ENCODE peak calls at places on chromosomes 3 and 15, in eight cellular contexts. E is HCT116, U is K562, M is H1, R is HepG2, J is endothelial cell of umbilical vein, H is SK-N-MC, Y is GM12878. W is an unnamed sample.

GRCh38 chr3:11434017-11434526 is 161.9 kb downstream of the ATG7 start:
- DNase-seq in E (no peak), U (no peak), M (no peak), R (no peak), J (peak; percentile 34), H (no peak), Y (no peak), W (no peak)

GRCh38 chr3:135107043-135107442 is 312.0 kb downstream of the EPHB1 start:
- DNase-seq in E (no peak), U (no peak), M (no peak), R (no peak), J (no peak), H (no peak), Y (no peak), W (no peak)

GRCh38 chr3:147120029-147120428 is 286.3 kb downstream of the ZIC4 start:
- DNase-seq in E (no peak), U (no peak), M (no peak), R (peak; percentile 16), J (peak; percentile 29), H (no peak), Y (no peak), W (peak; percentile 44)

GRCh38 chr3:127678611-127679533 is 6.1 kb downstream of the ABTB1 start:
- DNase-seq in E (no peak), U (no peak), M (peak; percentile 43), R (no peak), J (no peak), H (no peak), Y (no peak), W (no peak)

GRCh38 chr3:195080125-195080524 is 190.8 kb downstream of the XXYLT1 start:
- DNase-seq in E (no peak), U (no peak), M (no peak), R (no peak), J (peak; percentile 37), H (no peak), Y (no peak), W (no peak)

GRCh38 chr3:137081711-137082110 is 123.9 kb downstream of the IL20RB start:
- DNase-seq in E (no peak), U (no peak), M (no peak), R (no peak), J (no peak), H (no peak), Y (no peak), W (no peak)

GRCh38 chr15:59532770-59533379 is 78.7 kb upstream of the GCNT3 start:
- DNase-seq in E (peak; percentile 45), U (peak; percentile 52), M (no peak), R (peak; percentile 41), J (peak; percentile 54), H (peak; percentile 12), Y (no peak), W (peak; percentile 80)

GRCh38 chr3:51436998-51437639 is 46.0 kb downstream of the RBM15B start:
- DNase-seq in E (no peak), U (no peak), M (no peak), R (no peak), J (no peak), H (no peak), Y (no peak), W (no peak)

GRCh38 chr15:68199340-68199739 is 5.8 kb downstream of the CALML4 start:
- DNase-seq in E (no peak), U (no peak), M (no peak), R (no peak), J (no peak), H (no peak), Y (no peak), W (no peak)

GRCh38 chr15:31304074-31304648 is 22.5 kb upstream of the KLF13 start:
- DNase-seq in E (no peak), U (no peak), M (peak; percentile 38), R (no peak), J (no peak), H (no peak), Y (no peak), W (no peak)

GRCh38 chr3:119585867-119586570 is 6.7 kb downstream of the ADPRH start:
- DNase-seq in E (no peak), U (no peak), M (no peak), R (no peak), J (no peak), H (no peak), Y (no peak), W (no peak)

GRCh38 chr3:64460877-64461276 is 226.9 kb downstream of the ADAMTS9 start:
- DNase-seq in E (no peak), U (no peak), M (no peak), R (no peak), J (no peak), H (no peak), Y (no peak), W (no peak)

GRCh38 chr15:44882499-44882968 is 74.0 kb upstream of the TERB2 start:
- DNase-seq in E (no peak), U (no peak), M (no peak), R (no peak), J (no peak), H (no peak), Y (peak; percentile 92), W (no peak)

GRCh38 chr15:51368751-51369450 is 27.4 kb downstream of the GLDN start:
- DNase-seq in E (no peak), U (no peak), M (no peak), R (peak; percentile 42), J (no peak), H (no peak), Y (no peak), W (no peak)

GRCh38 chr3:186909078-186909853 is 21.1 kb upstream of the ST6GAL1 start:
- DNase-seq in E (no peak), U (peak; percentile 90), M (no peak), R (peak; percentile 37), J (no peak), H (no peak), Y (no peak), W (peak; percentile 63)

GRCh38 chr15:98126326-98127090 is 166.0 kb downstream of the ARRDC4 start:
- DNase-seq in E (no peak), U (no peak), M (no peak), R (no peak), J (no peak), H (no peak), Y (no peak), W (no peak)

GRCh38 chr3:65112751-65113300 is 425.0 kb upstream of the ADAMTS9 start:
- DNase-seq in E (no peak), U (no peak), M (no peak), R (no peak), J (no peak), H (no peak), Y (no peak), W (no peak)

GRCh38 chr15:95557226-95558046 is 773.1 kb upstream of the NR2F2 start:
- DNase-seq in E (peak; percentile 83), U (peak; percentile 72), M (no peak), R (peak; percentile 1), J (peak; percentile 96), H (peak; percentile 37), Y (peak; percentile 12), W (no peak)

GRCh38 chr3:198079771-198080520 is 119.9 kb downstream of the LMLN start:
- DNase-seq in E (peak; percentile 50), U (peak; percentile 78), M (no peak), R (no peak), J (no peak), H (no peak), Y (no peak), W (peak; percentile 63)
- TF ChIP-seq EZH2 in E (no peak), U (no peak), M (peak; percentile 5), R (no peak), J (no peak), H (no peak), Y (no peak), W (no peak)

GRCh38 chr15:75694241-75695182 is 18.1 kb downstream of the CSPG4 start:
- DNase-seq in E (no peak), U (peak; percentile 95), M (peak; percentile 75), R (peak; percentile 35), J (peak; percentile 81), H (no peak), Y (no peak), W (peak; percentile 69)
- TF ChIP-seq POLR2AphosphoS5 in E (no peak), U (peak; percentile 83), M (no peak), R (no peak), J (no peak), H (no peak), Y (no peak), W (no peak)

DNA sequence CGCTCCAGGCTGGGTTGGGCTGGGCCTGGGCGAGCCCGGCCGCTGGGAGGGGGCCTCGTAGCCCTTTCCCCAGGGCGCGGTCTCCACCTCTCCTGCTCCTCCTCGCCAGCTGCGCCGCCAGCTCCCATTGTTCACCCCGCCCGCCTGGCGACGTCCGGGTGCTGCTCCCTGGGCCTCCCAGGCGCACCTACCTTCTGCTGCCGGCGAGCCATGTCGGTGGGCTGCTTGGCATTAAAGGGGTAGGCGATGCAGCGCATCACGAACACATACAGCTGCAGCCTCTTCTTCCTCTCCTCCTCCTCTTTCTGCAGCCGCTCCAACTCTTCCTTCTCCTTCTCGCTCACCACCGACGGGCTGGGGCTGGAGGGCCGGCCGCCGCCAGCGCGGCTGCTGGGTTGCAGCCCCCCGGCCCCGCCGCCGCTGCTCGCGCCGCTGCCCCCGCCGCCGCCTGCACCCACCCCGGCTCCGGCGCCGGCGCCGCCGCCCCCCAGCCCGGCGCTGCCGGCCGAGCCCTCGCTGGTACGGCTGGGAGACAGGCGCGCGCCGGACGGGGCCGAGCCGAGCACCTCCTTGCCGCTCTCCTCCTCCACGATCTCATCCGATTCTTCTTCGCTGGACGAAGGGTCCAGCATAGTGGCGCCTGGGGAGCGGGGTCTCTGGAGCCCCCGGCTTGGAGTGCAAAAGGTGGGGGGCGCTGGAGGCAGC is 666 bp downstream of the CADPS start:
- DNase-seq in E (no peak), U (no peak), M (peak; percentile 56), R (no peak), J (no peak), H (no peak), Y (no peak), W (peak; percentile 78)
- TF ChIP-seq EZH2 in E (no peak), U (no peak), M (no peak), R (no peak), J (peak; percentile 29), H (no peak), Y (no peak), W (no peak)

GRCh38 chr3:111739241-111739952 is 119.7 kb upstream of the PHLDB2 start:
- DNase-seq in E (peak; percentile 86), U (no peak), M (no peak), R (peak; percentile 91), J (peak; percentile 44), H (no peak), Y (no peak), W (no peak)

GRCh38 chr3:111738790-111739189 is 120.3 kb upstream of the PHLDB2 start:
- DNase-seq in E (no peak), U (no peak), M (no peak), R (no peak), J (no peak), H (no peak), Y (no peak), W (no peak)

GRCh38 chr3:111738238-111738637 is 120.8 kb upstream of the PHLDB2 start:
- DNase-seq in E (no peak), U (no peak), M (no peak), R (no peak), J (no peak), H (no peak), Y (no peak), W (no peak)

GRCh38 chr3:111737056-111737711 is 121.9 kb upstream of the PHLDB2 start:
- DNase-seq in E (no peak), U (no peak), M (no peak), R (no peak), J (peak; percentile 18), H (no peak), Y (no peak), W (no peak)

GRCh38 chr3:111737712-111738097 is 121.4 kb upstream of the PHLDB2 start:
- DNase-seq in E (no peak), U (no peak), M (no peak), R (peak; percentile 52), J (no peak), H (no peak), Y (no peak), W (no peak)
- TF ChIP-seq POLR2AphosphoS5 in E (no peak), U (no peak), M (no peak), R (no peak), J (no peak), H (no peak), Y (no peak), W (no peak)

GRCh38 chr15:29969587-29970401 is 113.0 kb upstream of the GOLGA8J start:
- DNase-seq in E (no peak), U (no peak), M (no peak), R (no peak), J (no peak), H (no peak), Y (no peak), W (no peak)
- TF ChIP-seq EZH2 in E (no peak), U (no peak), M (no peak), R (no peak), J (no peak), H (no peak), Y (no peak), W (no peak)

W was measured in GM23338.